ENCODE peak calls at places on chromosomes 5 and 9, in five cellular contexts. Y, P, R, C and B are unnamed samples.

GRCh38 chr5:158056426-158056825 is 197.5 kb upstream of the CLINT1 start:
- DNase-seq in Y (peak), P (no peak), R (no peak), C (no peak), B (no peak)

GRCh38 chr5:94388773-94389514 is 229.5 kb downstream of the KIAA0825 start:
- DNase-seq in Y (no peak), P (no peak), R (no peak), C (no peak), B (no peak)

GRCh38 chr9:98974994-98975712 is 31.4 kb downstream of the COL15A1 start:
- DNase-seq in Y (no peak), P (peak), R (peak), C (peak), B (peak)

GRCh38 chr5:56279979-56280378 is 46.8 kb upstream of the ANKRD55 start:
- DNase-seq in Y (peak), P (no peak), R (no peak), C (peak), B (no peak)

GRCh38 chr9:129776938-129777768 is 24.3 kb upstream of the PTGES start:
- DNase-seq in Y (peak), P (peak), R (no peak), C (peak), B (peak)

GRCh38 chr5:124932791-124933600 is 186.6 kb upstream of the ZNF608 start:
- DNase-seq in Y (peak), P (no peak), R (no peak), C (no peak), B (no peak)

GRCh38 chr5:159456722-159457462 is 126.6 kb upstream of the IL12B start:
- DNase-seq in Y (no peak), P (no peak), R (no peak), C (no peak), B (no peak)

GRCh38 chr9:95062601-95063065 is 254.9 kb downstream of the FANCC start:
- DNase-seq in Y (no peak), P (no peak), R (no peak), C (no peak), B (no peak)

GRCh38 chr5:159133041-159133741 is 33.5 kb upstream of the EBF1 start:
- DNase-seq in Y (peak), P (no peak), R (peak), C (peak), B (no peak)

GRCh38 chr9:95874303-95874988 is 1.0 kb upstream of the ERCC6L2 start:
- DNase-seq in Y (no peak), P (no peak), R (no peak), C (peak), B (no peak)